ENCODE peak calls at places on chromosomes 7 and 10, in seven cellular contexts. D, H, B, O, R, S and E are unnamed samples.

GRCh38 chr10:17683541-17683940 is 39.6 kb downstream of the STAM start:
- DNase-seq in D (no peak), H (no peak), B (no peak), O (no peak), R (no peak), S (no peak), E (no peak)

GRCh38 chr7:101059620-101059942 is 25.7 kb upstream of the TRIM56 start:
- DNase-seq in D (no peak), H (no peak), B (no peak), O (no peak), R (no peak), S (no peak), E (no peak)

GRCh38 chr10:94133239-94133638 is 139.5 kb downstream of the PLCE1 start:
- DNase-seq in D (no peak), H (no peak), B (peak), O (no peak), R (no peak), S (no peak), E (peak)

GRCh38 chr7:45088821-45089313 is at the start of gene NACAD:
- DNase-seq in D (peak), H (no peak), B (no peak), O (peak), R (peak), S (no peak), E (no peak)

GRCh38 chr7:151537818-151538561 is 18.3 kb upstream of the RHEB start:
- DNase-seq in D (peak), H (no peak), B (no peak), O (no peak), R (no peak), S (no peak), E (no peak)

GRCh38 chr10:80536361-80536835 is 1.3 kb upstream of the SH2D4B start:
- DNase-seq in D (no peak), H (no peak), B (peak), O (no peak), R (no peak), S (no peak), E (peak)

GRCh38 chr10:98323221-98324164 is 55.5 kb upstream of the LOXL4 start:
- DNase-seq in D (peak), H (peak), B (no peak), O (peak), R (no peak), S (peak), E (peak)

GRCh38 chr10:14116837-14117236 is 213.9 kb downstream of the FRMD4A start:
- DNase-seq in D (no peak), H (no peak), B (no peak), O (no peak), R (no peak), S (no peak), E (no peak)

GRCh38 chr7:66869660-66870450 is 51.2 kb upstream of the TMEM248 start:
- DNase-seq in D (no peak), H (no peak), B (no peak), O (no peak), R (no peak), S (no peak), E (no peak)

GRCh38 chr10:72074413-72075183 is 13.8 kb downstream of the SPOCK2 start:
- DNase-seq in D (no peak), H (no peak), B (no peak), O (no peak), R (no peak), S (peak), E (no peak)

GRCh38 chr7:135508853-135509588 is 881 bp downstream of the CNOT4 start:
- DNase-seq in D (peak), H (no peak), B (no peak), O (no peak), R (peak), S (no peak), E (peak)

GRCh38 chr7:158473238-158473637 is 114.4 kb downstream of the PTPRN2 start:
- DNase-seq in D (no peak), H (no peak), B (no peak), O (no peak), R (peak), S (no peak), E (no peak)

GRCh38 chr10:27341001-27341400 is 100.4 kb upstream of the ACBD5 start:
- DNase-seq in D (no peak), H (no peak), B (no peak), O (no peak), R (no peak), S (no peak), E (no peak)

GRCh38 chr7:122304996-122305421 is 459 bp upstream of the FEZF1 start:
- DNase-seq in D (no peak), H (no peak), B (no peak), O (no peak), R (peak), S (no peak), E (no peak)

DNA sequence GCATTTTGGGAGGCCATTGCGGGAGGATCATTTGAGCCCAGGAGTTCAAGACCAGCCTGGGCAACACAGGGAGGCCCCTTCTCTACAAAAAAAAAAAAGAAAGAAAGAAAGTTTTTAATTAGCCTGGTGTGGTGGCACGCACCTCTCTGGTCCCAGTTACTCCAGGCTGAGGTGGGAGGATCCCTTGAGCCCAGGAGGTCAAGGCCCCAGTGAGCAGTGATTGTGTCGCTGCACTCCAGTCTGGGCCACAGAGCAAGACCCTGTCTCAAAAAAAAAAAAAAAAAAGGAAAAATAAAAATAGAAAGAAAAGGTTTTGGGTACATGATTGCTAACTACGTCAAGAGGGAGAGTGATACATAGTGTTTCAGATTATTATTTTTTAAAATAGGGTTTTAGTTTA is 2.0 kb upstream of the USP54 start:
- DNase-seq in D (no peak), H (no peak), B (no peak), O (no peak), R (no peak), S (no peak), E (no peak)
- H3K27ac ChIP-seq in D (no peak), H (peak), B (peak), O (peak), R (peak), S (no peak), E (no peak)

DNA sequence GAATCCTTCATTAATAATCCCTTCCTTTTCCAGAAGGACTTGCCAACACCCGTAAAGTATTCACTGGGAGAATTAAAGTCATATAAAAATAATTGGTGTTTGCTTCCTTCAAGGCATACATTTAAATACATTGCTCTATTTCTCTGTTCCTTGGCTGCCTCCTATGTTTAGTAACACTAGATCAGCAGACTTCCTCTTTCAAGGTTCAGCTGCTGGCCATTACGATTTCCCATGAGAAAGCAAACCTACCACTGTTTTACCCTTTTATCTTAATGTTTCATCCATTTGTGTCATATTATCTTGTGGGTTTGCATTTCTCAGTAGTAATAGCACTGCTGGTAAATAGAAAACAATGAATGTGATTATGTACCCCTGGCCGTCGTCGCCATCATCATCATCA is 313.9 kb upstream of the BMPER start:
- DNase-seq in D (peak), H (no peak), B (no peak), O (no peak), R (no peak), S (no peak), E (no peak)
- TF ChIP-seq CTCF in D (no peak), H (no peak), B (no peak), O (no peak), R (no peak), S (no peak), E (no peak)

DNA sequence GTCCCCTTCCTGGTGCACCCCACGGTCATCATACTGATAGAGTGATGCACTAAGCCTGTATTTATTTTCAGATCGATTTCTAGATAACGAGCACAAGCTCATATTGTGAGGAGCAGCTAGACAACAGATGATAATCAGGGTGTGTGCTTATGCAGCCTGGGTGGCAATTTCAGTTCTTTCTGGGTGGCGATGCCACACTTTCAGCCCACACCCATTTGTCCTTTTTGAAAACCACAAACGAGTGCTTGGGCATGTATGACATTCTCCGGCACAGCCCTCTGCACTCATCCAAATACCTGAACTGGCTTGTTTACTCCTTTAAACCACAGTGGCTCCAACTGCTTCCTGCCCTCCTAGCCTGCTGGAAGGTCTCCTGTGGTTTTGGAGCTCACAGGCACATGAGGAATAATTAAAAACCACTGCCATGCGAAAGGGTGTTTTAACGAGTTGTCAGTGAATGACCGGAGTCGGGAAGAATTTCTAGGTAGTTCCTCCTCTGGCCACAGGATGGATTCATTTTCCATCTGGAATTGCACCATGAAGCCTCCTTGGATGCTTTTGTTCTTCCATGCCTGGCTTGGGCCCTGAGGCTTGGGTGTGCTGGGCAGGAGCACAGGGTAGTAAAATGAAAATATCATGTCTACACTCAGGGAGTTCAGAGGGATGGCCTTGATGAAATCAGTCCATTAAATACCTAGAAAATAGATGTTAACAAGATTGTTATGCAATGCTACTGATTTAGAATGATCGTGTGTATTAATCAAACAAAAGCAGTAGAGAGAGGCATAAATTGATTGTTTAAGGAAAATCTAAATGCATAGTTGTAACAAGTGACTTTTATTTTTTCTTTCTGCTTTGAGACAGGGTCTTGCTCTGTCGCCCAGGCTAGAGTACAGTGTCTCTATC is 52.4 kb upstream of the ITGB1 start:
- DNase-seq in D (peak), H (peak), B (no peak), O (no peak), R (peak), S (no peak), E (no peak)
- H3K4me3 ChIP-seq in D (no peak), H (peak), B (no peak), O (no peak), R (no peak), S (no peak), E (no peak)

GRCh38 chr10:132714096-132714721 is 71.7 kb downstream of the NKX6-2 start:
- DNase-seq in D (no peak), H (no peak), B (peak), O (no peak), R (peak), S (peak), E (peak)
- H3K27ac ChIP-seq in D (no peak), H (no peak), B (no peak), O (no peak), R (no peak), S (no peak), E (peak)

DNA sequence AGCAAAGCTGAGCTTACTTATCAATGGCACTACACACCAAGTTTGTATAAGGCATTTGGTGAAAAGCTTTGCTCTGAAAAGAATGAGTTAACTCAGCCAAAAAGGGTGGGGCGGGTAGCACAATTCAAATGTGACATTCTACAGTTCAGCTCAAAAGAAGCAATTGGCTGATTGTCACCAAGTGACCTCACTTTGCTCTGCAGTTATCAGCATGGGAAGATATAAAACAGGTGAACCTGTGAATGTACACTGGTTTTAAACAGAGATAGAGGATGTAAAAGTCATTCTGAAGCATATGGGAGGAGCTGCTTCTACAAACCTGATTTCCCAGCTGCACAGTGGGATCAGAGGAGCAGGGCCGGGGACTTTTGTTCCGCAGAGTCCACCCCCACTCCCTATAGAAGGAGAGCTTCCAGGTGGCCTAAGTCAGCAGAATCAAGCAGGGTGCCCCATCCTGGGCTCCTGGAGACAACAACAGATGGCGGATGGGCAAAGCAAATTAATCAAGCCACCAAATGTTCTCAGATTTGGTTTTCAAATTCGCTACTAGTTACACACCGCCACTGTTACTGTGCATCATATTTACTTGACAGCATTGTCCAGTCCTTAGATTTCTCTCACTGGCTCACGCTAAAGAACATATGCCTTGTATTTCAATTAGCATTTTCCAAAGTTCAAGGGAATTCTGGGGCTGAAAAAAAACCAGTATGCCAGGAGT is 27.5 kb upstream of the NPVF start:
- DNase-seq in D (no peak), H (no peak), B (no peak), O (no peak), R (no peak), S (no peak), E (no peak)
- TF ChIP-seq CTCF in D (no peak), H (no peak), B (no peak), O (no peak), R (no peak), S (no peak), E (no peak)

GRCh38 chr7:5681423-5681822 is 100.0 kb downstream of the RNF216 start:
- DNase-seq in D (no peak), H (no peak), B (no peak), O (no peak), R (no peak), S (no peak), E (no peak)
- H3K4me3 ChIP-seq in D (no peak), H (no peak), B (no peak), O (no peak), R (no peak), S (no peak), E (no peak)

GRCh38 chr7:92669616-92670153 is 79.5 kb upstream of the FAM133B start:
- DNase-seq in D (no peak), H (no peak), B (no peak), O (no peak), R (no peak), S (no peak), E (no peak)

GRCh38 chr7:92670204-92670851 is 80.1 kb upstream of the FAM133B start:
- DNase-seq in D (no peak), H (no peak), B (no peak), O (no peak), R (no peak), S (no peak), E (no peak)

GRCh38 chr7:92674379-92674778 is 84.2 kb upstream of the FAM133B start:
- DNase-seq in D (no peak), H (no peak), B (no peak), O (no peak), R (no peak), S (no peak), E (no peak)

GRCh38 chr7:92668564-92668963 is 78.4 kb upstream of the FAM133B start:
- DNase-seq in D (no peak), H (no peak), B (no peak), O (no peak), R (no peak), S (no peak), E (no peak)

GRCh38 chr7:92671502-92672169 is 81.4 kb upstream of the FAM133B start:
- DNase-seq in D (no peak), H (no peak), B (no peak), O (no peak), R (no peak), S (no peak), E (no peak)
- H3K27ac ChIP-seq in D (no peak), H (peak), B (no peak), O (no peak), R (no peak), S (no peak), E (no peak)

GRCh38 chr7:90951986-90952648 is 312.1 kb upstream of the FZD1 start:
- DNase-seq in D (no peak), H (no peak), B (no peak), O (no peak), R (peak), S (no peak), E (no peak)
- TF ChIP-seq CTCF in D (no peak), H (no peak), B (no peak), O (no peak), R (no peak), S (no peak), E (no peak)

GRCh38 chr10:116538461-116538860 is 7.3 kb upstream of the PNLIP start:
- DNase-seq in D (no peak), H (no peak), B (no peak), O (no peak), R (no peak), S (no peak), E (no peak)
- H3K4me3 ChIP-seq in D (no peak), H (no peak), B (no peak), O (no peak), R (no peak), S (no peak), E (no peak)

DNA sequence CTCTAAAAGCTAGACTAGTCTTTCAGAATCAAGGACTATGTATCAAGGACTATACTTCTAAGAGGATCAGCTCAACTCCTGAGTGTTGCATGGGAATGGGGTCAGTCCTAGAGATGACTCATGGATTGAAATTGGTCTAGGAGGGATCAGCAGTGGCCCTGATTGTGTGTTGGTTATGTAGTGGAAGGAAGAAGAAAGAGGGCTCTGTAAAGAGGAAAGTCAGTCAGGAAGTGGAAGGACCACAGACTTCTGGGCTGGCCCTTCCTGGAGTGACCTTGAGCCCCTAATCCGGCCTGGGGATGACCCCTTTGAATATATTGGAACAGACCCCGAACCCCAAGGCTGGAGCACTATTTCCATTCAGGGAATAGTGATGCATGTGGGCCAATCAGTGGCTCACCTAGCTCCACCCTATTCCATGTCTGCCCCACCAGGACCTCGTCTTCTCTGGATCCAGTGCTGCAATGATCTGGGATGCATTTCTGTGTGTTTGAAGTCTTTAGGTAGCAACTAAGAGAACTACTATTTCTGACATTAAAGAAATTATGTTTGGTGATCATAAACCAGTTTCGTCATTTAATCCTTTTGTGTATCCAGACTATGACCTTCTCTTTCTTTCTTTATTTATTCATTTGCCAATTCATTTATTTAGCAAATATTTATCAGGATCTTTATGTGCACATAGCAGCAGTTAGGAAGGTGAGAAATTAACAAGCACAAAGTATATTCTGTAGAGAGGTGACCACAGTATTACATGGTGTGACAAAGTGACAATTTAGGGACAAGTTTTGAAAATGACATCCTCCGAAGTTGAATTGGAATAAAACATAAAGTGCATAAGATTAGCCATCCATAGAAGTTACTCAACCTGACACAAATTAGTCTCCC is 48.6 kb upstream of the KIF5B start:
- DNase-seq in D (peak), H (no peak), B (no peak), O (no peak), R (no peak), S (no peak), E (no peak)
- H3K27ac ChIP-seq in D (no peak), H (no peak), B (no peak), O (no peak), R (no peak), S (no peak), E (no peak)